ENCODE peak calls at places on chromosomes 11 and 22, in six cellular contexts. W is activated CD4-positive, alpha-beta T cell treated with anti-CD3 and anti-CD28 coated beads, Interleukin-2, amount 10 ng/mL, durations not matched to agents 24 days and 14 days; L is B cell; S is stimulated activated naive CD4-positive, alpha-beta T cell; C is brain microvascular endothelial cell; G is neural crest cell. R is an unnamed sample.

GRCh38 chr11:31361743-31362142 is 7.8 kb downstream of the DCDC1 start:
- DNase-seq in G (no peak), C (no peak), W (no peak), L (no peak), S (no peak), R (no peak)

GRCh38 chr11:79201637-79202347 is 239.0 kb downstream of the TENM4 start:
- DNase-seq in L (no peak), C (no peak), G (no peak), W (no peak), S (no peak), R (no peak)

GRCh38 chr11:12743834-12744449 is 69.7 kb downstream of the TEAD1 start:
- DNase-seq in W (no peak), L (no peak), C (no peak), G (no peak), S (no peak), R (no peak)

GRCh38 chr11:9001736-9002135 is 2.1 kb downstream of the NRIP3 start:
- DNase-seq in C (peak), W (peak), G (no peak), S (no peak), L (no peak), R (no peak)

GRCh38 chr22:22037229-22037628 is 54.6 kb upstream of the TOP3B start:
- DNase-seq in W (no peak), L (peak), G (no peak), C (no peak), S (no peak), R (no peak)

GRCh38 chr11:75225794-75226193 is 14.8 kb upstream of the TPBGL start:
- DNase-seq in W (no peak), S (no peak), L (no peak), G (no peak), C (no peak), R (no peak)

GRCh38 chr11:22666700-22667439 is 459 bp downstream of the GAS2 start:
- DNase-seq in C (peak), L (no peak), W (peak), G (peak), S (no peak), R (peak)

GRCh38 chr11:118913411-118914125 is 12.2 kb downstream of the BCL9L start:
- DNase-seq in C (no peak), S (peak), G (no peak), W (peak), L (no peak), R (no peak)

GRCh38 chr11:24239016-24239720 is 257.7 kb upstream of the LUZP2 start:
- DNase-seq in L (no peak), G (no peak), W (no peak), C (peak), S (no peak), R (no peak)

GRCh38 chr11:31645747-31646146 is 136.2 kb downstream of the ELP4 start:
- DNase-seq in C (peak), W (no peak), S (no peak), G (no peak), L (no peak), R (no peak)

GRCh38 chr11:441418-442274 is at the start of gene ANO9:
- DNase-seq in W (peak), G (no peak), S (peak), L (no peak), C (no peak), R (peak)

GRCh38 chr11:86639172-86639571 is 33.2 kb downstream of the ME3 start:
- DNase-seq in C (no peak), W (no peak), S (no peak), G (no peak), L (no peak), R (no peak)

R was measured in HuH-7.5.